ENCODE peak calls at places on chromosomes 7 and 10, in six cellular contexts. N is left lung, J is A549, Z is endothelial cell, S is progenitor cell of endocrine pancreas, U is HFFc6. G is an unnamed sample.
A peak's percentile ranks its signal among the peaks of the same experiment; 100 is the strongest.

GRCh38 chr10:106816318-106817085 is 348.0 kb downstream of the SORCS1 start:
- DNase-seq in Z (no peak), S (no peak), N (no peak), U (no peak), J (no peak), G (no peak)

GRCh38 chr7:50860598-50860997 is 77.9 kb upstream of the GRB10 start:
- DNase-seq in U (no peak), J (no peak), Z (no peak), S (no peak), N (no peak), G (no peak)

GRCh38 chr10:104862-105565 is 30.2 kb upstream of the ZMYND11 start:
- DNase-seq in Z (no peak), N (no peak), S (no peak), U (no peak), J (no peak), G (no peak)

GRCh38 chr7:7681936-7682329 is 36.5 kb downstream of the RPA3 start:
- DNase-seq in S (no peak), J (no peak), U (no peak), Z (no peak), N (no peak), G (no peak)

GRCh38 chr10:14648042-14648765 is 126.5 kb downstream of the FAM107B start:
- DNase-seq in Z (peak; percentile 60), J (no peak), N (no peak), U (peak; percentile 70), S (peak; percentile 14), G (peak; percentile 76)

GRCh38 chr7:18786196-18786727 is 290.7 kb downstream of the HDAC9 start:
- DNase-seq in Z (no peak), J (no peak), S (no peak), N (no peak), U (no peak), G (no peak)

GRCh38 chr7:133513608-133514007 is 260.7 kb downstream of the EXOC4 start:
- DNase-seq in J (peak; percentile 16), U (no peak), N (no peak), Z (no peak), S (no peak), G (no peak)

GRCh38 chr10:11208908-11209809 is 191.5 kb downstream of the CELF2 start:
- DNase-seq in U (no peak), S (no peak), J (no peak), N (no peak), Z (no peak), G (no peak)

GRCh38 chr7:79272938-79273337 is 180.5 kb downstream of the MAGI2 start:
- DNase-seq in N (no peak), J (no peak), S (no peak), U (no peak), Z (no peak), G (no peak)

GRCh38 chr7:542935-543789 is 23.5 kb upstream of the PDGFA start:
- DNase-seq in J (peak; percentile 81), Z (no peak), S (no peak), U (peak; percentile 96), N (peak; percentile 76), G (no peak)

GRCh38 chr10:102773986-102774385 is 30.2 kb downstream of the WBP1L start:
- DNase-seq in U (no peak), Z (no peak), J (no peak), N (no peak), S (no peak), G (peak; percentile 74)

GRCh38 chr10:132309879-132310591 is 2.3 kb upstream of the STK32C start:
- DNase-seq in J (no peak), N (no peak), Z (no peak), U (no peak), S (no peak), G (no peak)

GRCh38 chr10:93438796-93439253 is 43.3 kb downstream of the MYOF start:
- DNase-seq in S (peak; percentile 21), J (peak; percentile 74), N (no peak), Z (peak; percentile 46), U (no peak), G (no peak)

GRCh38 chr10:130179640-130180039 is 43.4 kb downstream of the GLRX3 start:
- DNase-seq in Z (peak; percentile 63), N (no peak), U (peak; percentile 71), S (no peak), J (peak; percentile 65), G (no peak)
- TF ChIP-seq CTCF in Z (peak; percentile 28), N (no peak), U (peak; percentile 70), S (peak; percentile 59), J (peak; percentile 34), G (peak; percentile 22)

GRCh38 chr10:66927271-66927950 is 1.6 kb downstream of the LRRTM3 start:
- DNase-seq in N (no peak), S (no peak), J (no peak), U (no peak), Z (no peak), G (no peak)

GRCh38 chr10:66928791-66929190 is 3.0 kb downstream of the LRRTM3 start:
- DNase-seq in S (no peak), U (no peak), Z (no peak), J (no peak), N (no peak), G (no peak)

GRCh38 chr10:66929375-66929774 is 3.5 kb downstream of the LRRTM3 start:
- DNase-seq in S (no peak), J (no peak), Z (no peak), U (no peak), N (no peak), G (no peak)

GRCh38 chr10:66926841-66927240 is 1.0 kb downstream of the LRRTM3 start:
- DNase-seq in J (no peak), S (no peak), Z (no peak), U (no peak), N (no peak), G (no peak)

GRCh38 chr10:66928000-66928770 is 2.3 kb downstream of the LRRTM3 start:
- DNase-seq in J (no peak), Z (peak; percentile 11), U (no peak), S (no peak), N (peak; percentile 56), G (no peak)
- TF ChIP-seq CTCF in J (no peak), Z (no peak), U (no peak), S (no peak), N (no peak), G (no peak)

DNA sequence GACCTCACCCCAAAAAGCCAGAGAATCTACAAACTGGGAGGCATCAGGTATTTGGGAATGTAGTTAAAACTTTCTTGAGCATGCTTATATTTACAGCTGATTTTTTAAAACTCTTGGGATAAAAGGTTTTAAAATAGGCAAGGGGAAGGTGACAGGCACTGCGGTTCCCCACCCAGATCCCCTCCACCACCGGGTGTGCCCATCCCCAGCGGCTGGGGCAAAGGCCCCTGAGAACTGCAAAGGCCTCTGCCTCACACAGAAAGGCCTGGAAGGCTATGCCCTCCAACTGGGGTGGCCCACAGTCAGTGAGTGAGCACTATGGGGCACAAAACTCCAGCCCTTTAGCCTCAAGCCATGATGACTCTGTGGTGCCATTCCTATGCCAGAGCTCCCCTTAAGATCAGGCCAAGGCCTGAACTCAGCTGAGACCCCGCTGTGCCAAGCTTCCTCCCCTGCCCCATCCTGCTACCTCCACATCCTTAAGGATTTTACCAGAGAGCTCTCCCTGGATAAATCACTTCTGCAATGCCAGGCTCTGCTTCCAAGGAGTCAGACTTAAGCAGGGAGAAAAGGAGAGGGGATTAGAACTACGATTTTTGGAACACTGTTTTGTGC is 299.1 kb downstream of the GRID1 start:
- DNase-seq in U (no peak), S (no peak), J (no peak), Z (no peak), N (no peak), G (no peak)
- TF ChIP-seq CTCF in U (no peak), S (no peak), J (no peak), Z (no peak), N (no peak), G (no peak)

DNA sequence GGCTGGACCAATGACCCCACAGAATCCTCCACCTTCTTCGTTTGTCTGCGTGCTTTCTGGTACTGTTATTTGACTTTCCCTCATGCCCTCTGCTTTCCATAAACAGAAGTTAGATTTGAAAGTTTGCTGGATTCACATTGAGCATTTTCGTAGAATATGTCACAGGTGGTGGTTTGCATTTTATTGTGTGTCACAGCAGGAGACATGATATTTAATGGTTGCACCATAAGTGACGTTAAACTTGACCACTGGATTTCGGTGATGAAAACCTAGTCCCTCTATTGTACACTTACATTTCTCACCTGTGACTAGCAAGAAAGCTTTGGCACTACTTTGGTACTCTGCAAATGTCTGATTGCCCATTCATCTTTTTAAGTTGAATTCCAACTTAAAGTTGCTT is 15.2 kb upstream of the MKX start:
- DNase-seq in N (no peak), J (no peak), S (no peak), U (no peak), Z (no peak), G (no peak)
- TF ChIP-seq CTCF in N (no peak), J (no peak), S (no peak), U (no peak), Z (no peak), G (no peak)

DNA sequence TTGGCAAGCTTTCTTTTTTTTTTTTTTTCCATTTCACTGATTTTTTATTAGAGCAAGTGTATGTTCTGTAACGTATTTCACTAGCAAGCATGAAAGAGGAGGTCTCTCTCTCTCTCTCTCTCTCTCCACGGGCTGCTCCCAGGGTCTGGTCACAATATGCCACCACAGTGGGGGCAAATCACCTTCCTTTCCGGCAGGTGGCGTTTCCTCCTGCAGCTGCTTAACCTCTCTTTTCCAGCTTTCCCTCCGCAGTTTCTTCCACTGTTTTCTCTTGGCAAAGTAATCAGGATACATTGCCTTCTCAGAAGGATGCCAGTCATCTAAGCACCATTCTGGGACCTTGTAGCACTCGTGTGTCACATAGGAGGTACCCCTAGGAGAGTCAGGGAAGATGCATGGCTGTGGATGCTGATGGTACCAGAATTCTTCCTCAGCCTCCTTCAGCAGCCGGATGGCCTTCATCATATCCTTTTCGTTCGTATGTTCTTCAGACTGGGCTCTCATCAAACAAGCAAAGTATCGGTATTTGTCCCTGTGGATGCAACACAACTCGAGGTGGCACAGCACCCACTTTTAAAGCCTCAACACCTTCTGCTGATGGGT is 197.3 kb upstream of the PODXL start:
- DNase-seq in Z (peak; percentile 32), N (no peak), U (no peak), J (peak; percentile 52), S (peak; percentile 21), G (no peak)
- TF ChIP-seq CTCF in Z (peak; percentile 48), N (no peak), U (peak; percentile 48), J (peak; percentile 60), S (peak; percentile 60), G (no peak)